ENCODE peak calls at places on chromosomes 3 and 15, in seven cellular contexts. One of them, this sample, is unnamed.

GRCh38 chr15:35307026-35307425 is 221.9 kb upstream of the NANOGP8 start:
- DNase-seq in esophagus muscularis mucosa: no peak
- DNase-seq in fibroblast of mammary gland: no peak
- DNase-seq in RPMI8226: no peak
- DNase-seq in mesothelial cell of epicardium: no peak
- DNase-seq in GM10248: no peak
- DNase-seq in GM19239: no peak
- DNase-seq in this sample: no peak

GRCh38 chr3:17355591-17355990 is 386.8 kb downstream of the TBC1D5 start:
- DNase-seq in esophagus muscularis mucosa: no peak
- DNase-seq in fibroblast of mammary gland: peak; percentile 81
- DNase-seq in RPMI8226: no peak
- DNase-seq in mesothelial cell of epicardium: no peak
- DNase-seq in GM10248: no peak
- DNase-seq in GM19239: no peak
- DNase-seq in this sample: no peak

GRCh38 chr3:195542261-195542660 is 864 bp downstream of the PPP1R2 start:
- DNase-seq in esophagus muscularis mucosa: peak; percentile 55
- DNase-seq in fibroblast of mammary gland: no peak
- DNase-seq in RPMI8226: peak; percentile 59
- DNase-seq in mesothelial cell of epicardium: no peak
- DNase-seq in GM10248: peak; percentile 35
- DNase-seq in GM19239: no peak
- DNase-seq in this sample: no peak

GRCh38 chr3:191915717-191916116 is 454.8 kb downstream of the PYDC2 start:
- DNase-seq in esophagus muscularis mucosa: no peak
- DNase-seq in fibroblast of mammary gland: peak; percentile 1
- DNase-seq in RPMI8226: no peak
- DNase-seq in mesothelial cell of epicardium: no peak
- DNase-seq in GM10248: no peak
- DNase-seq in GM19239: no peak
- DNase-seq in this sample: no peak

GRCh38 chr15:68590721-68591389 is 12.1 kb downstream of the CORO2B start:
- DNase-seq in esophagus muscularis mucosa: no peak
- DNase-seq in fibroblast of mammary gland: no peak
- DNase-seq in RPMI8226: no peak
- DNase-seq in mesothelial cell of epicardium: no peak
- DNase-seq in GM10248: no peak
- DNase-seq in GM19239: no peak
- DNase-seq in this sample: no peak

GRCh38 chr3:31014317-31015040 is 120.0 kb upstream of the GADL1 start:
- DNase-seq in esophagus muscularis mucosa: no peak
- DNase-seq in fibroblast of mammary gland: peak; percentile 73
- DNase-seq in RPMI8226: no peak
- DNase-seq in mesothelial cell of epicardium: no peak
- DNase-seq in GM10248: no peak
- DNase-seq in GM19239: no peak
- DNase-seq in this sample: no peak

GRCh38 chr15:25829075-25829474 is 34.1 kb downstream of the ATP10A start:
- DNase-seq in esophagus muscularis mucosa: no peak
- DNase-seq in fibroblast of mammary gland: no peak
- DNase-seq in RPMI8226: no peak
- DNase-seq in mesothelial cell of epicardium: no peak
- DNase-seq in GM10248: no peak
- DNase-seq in GM19239: no peak
- DNase-seq in this sample: no peak

GRCh38 chr15:26744894-26745293 is 28.0 kb downstream of the GABRB3 start:
- DNase-seq in esophagus muscularis mucosa: peak; percentile 74
- DNase-seq in fibroblast of mammary gland: no peak
- DNase-seq in RPMI8226: no peak
- DNase-seq in mesothelial cell of epicardium: no peak
- DNase-seq in GM10248: no peak
- DNase-seq in GM19239: no peak
- DNase-seq in this sample: no peak

GRCh38 chr3:65633018-65633417 is 405.7 kb downstream of the MAGI1 start:
- DNase-seq in esophagus muscularis mucosa: no peak
- DNase-seq in fibroblast of mammary gland: no peak
- DNase-seq in RPMI8226: no peak
- DNase-seq in mesothelial cell of epicardium: no peak
- DNase-seq in GM10248: no peak
- DNase-seq in GM19239: no peak
- DNase-seq in this sample: no peak

GRCh38 chr15:38685686-38686339 is 121.2 kb upstream of the RASGRP1 start:
- DNase-seq in esophagus muscularis mucosa: no peak
- DNase-seq in fibroblast of mammary gland: no peak
- DNase-seq in RPMI8226: no peak
- DNase-seq in mesothelial cell of epicardium: no peak
- DNase-seq in GM10248: no peak
- DNase-seq in GM19239: no peak
- DNase-seq in this sample: no peak

GRCh38 chr15:84886211-84886983 is 1.9 kb downstream of the SLC28A1 start:
- DNase-seq in esophagus muscularis mucosa: no peak
- DNase-seq in fibroblast of mammary gland: no peak
- DNase-seq in RPMI8226: no peak
- DNase-seq in mesothelial cell of epicardium: no peak
- DNase-seq in GM10248: no peak
- DNase-seq in GM19239: no peak
- DNase-seq in this sample: no peak

GRCh38 chr3:89586256-89586655 is 478.8 kb downstream of the EPHA3 start:
- DNase-seq in esophagus muscularis mucosa: no peak
- DNase-seq in fibroblast of mammary gland: no peak
- DNase-seq in RPMI8226: no peak
- DNase-seq in mesothelial cell of epicardium: no peak
- DNase-seq in GM10248: no peak
- DNase-seq in GM19239: no peak
- DNase-seq in this sample: no peak

GRCh38 chr3:107772016-107772415 is 249.3 kb downstream of the BBX start:
- DNase-seq in esophagus muscularis mucosa: no peak
- DNase-seq in fibroblast of mammary gland: peak; percentile 12
- DNase-seq in RPMI8226: no peak
- DNase-seq in mesothelial cell of epicardium: no peak
- DNase-seq in GM10248: no peak
- DNase-seq in GM19239: no peak
- DNase-seq in this sample: no peak

GRCh38 chr3:13012228-13012691 is 61.0 kb downstream of the IQSEC1 start:
- DNase-seq in esophagus muscularis mucosa: no peak
- DNase-seq in fibroblast of mammary gland: no peak
- DNase-seq in RPMI8226: peak; percentile 96
- DNase-seq in mesothelial cell of epicardium: no peak
- DNase-seq in GM10248: peak; percentile 65
- DNase-seq in GM19239: no peak
- DNase-seq in this sample: peak; percentile 56

GRCh38 chr3:178084938-178085816 is 451.1 kb upstream of the KCNMB2 start:
- DNase-seq in esophagus muscularis mucosa: peak; percentile 93
- DNase-seq in fibroblast of mammary gland: peak; percentile 70
- DNase-seq in RPMI8226: peak; percentile 78
- DNase-seq in mesothelial cell of epicardium: peak; percentile 68
- DNase-seq in GM10248: no peak
- DNase-seq in GM19239: no peak
- DNase-seq in this sample: no peak

GRCh38 chr3:13414040-13414729 is 5.9 kb downstream of the NUP210 start:
- DNase-seq in esophagus muscularis mucosa: no peak
- DNase-seq in fibroblast of mammary gland: no peak
- DNase-seq in RPMI8226: peak; percentile 90
- DNase-seq in mesothelial cell of epicardium: no peak
- DNase-seq in GM10248: peak; percentile 91
- DNase-seq in GM19239: peak; percentile 87
- DNase-seq in this sample: no peak

GRCh38 chr3:119220970-119221667 is 19.6 kb downstream of the B4GALT4 start:
- DNase-seq in esophagus muscularis mucosa: no peak
- DNase-seq in fibroblast of mammary gland: no peak
- DNase-seq in RPMI8226: no peak
- DNase-seq in mesothelial cell of epicardium: no peak
- DNase-seq in GM10248: no peak
- DNase-seq in GM19239: no peak
- DNase-seq in this sample: no peak

GRCh38 chr3:31043184-31043819 is 148.8 kb upstream of the GADL1 start:
- DNase-seq in esophagus muscularis mucosa: no peak
- DNase-seq in fibroblast of mammary gland: peak; percentile 85
- DNase-seq in RPMI8226: no peak
- DNase-seq in mesothelial cell of epicardium: no peak
- DNase-seq in GM10248: no peak
- DNase-seq in GM19239: no peak
- DNase-seq in this sample: no peak

GRCh38 chr3:57007513-57008415 is 52.7 kb upstream of the SPATA12 start:
- DNase-seq in esophagus muscularis mucosa: peak; percentile 97
- DNase-seq in fibroblast of mammary gland: peak; percentile 94
- DNase-seq in RPMI8226: no peak
- DNase-seq in mesothelial cell of epicardium: no peak
- DNase-seq in GM10248: no peak
- DNase-seq in GM19239: no peak
- DNase-seq in this sample: no peak

GRCh38 chr3:173397161-173398110 is at the start of gene NLGN1:
- DNase-seq in esophagus muscularis mucosa: no peak
- DNase-seq in fibroblast of mammary gland: peak; percentile 61
- DNase-seq in RPMI8226: no peak
- DNase-seq in mesothelial cell of epicardium: peak; percentile 74
- DNase-seq in GM10248: peak; percentile 14
- DNase-seq in GM19239: no peak
- DNase-seq in this sample: peak; percentile 40

GRCh38 chr15:31558840-31559239 is 232.2 kb downstream of the KLF13 start:
- DNase-seq in esophagus muscularis mucosa: no peak
- DNase-seq in fibroblast of mammary gland: no peak
- DNase-seq in RPMI8226: no peak
- DNase-seq in mesothelial cell of epicardium: no peak
- DNase-seq in GM10248: no peak
- DNase-seq in GM19239: no peak
- DNase-seq in this sample: no peak

GRCh38 chr15:75673426-75674247 is 25.9 kb downstream of the SNX33 start:
- DNase-seq in esophagus muscularis mucosa: no peak
- DNase-seq in fibroblast of mammary gland: peak; percentile 88
- DNase-seq in RPMI8226: no peak
- DNase-seq in mesothelial cell of epicardium: peak; percentile 53
- DNase-seq in GM10248: no peak
- DNase-seq in GM19239: no peak
- DNase-seq in this sample: no peak

GRCh38 chr15:99211926-99212325 is 37.5 kb downstream of the TTC23 start:
- DNase-seq in esophagus muscularis mucosa: no peak
- DNase-seq in fibroblast of mammary gland: peak; percentile 12
- DNase-seq in RPMI8226: no peak
- DNase-seq in mesothelial cell of epicardium: no peak
- DNase-seq in GM10248: no peak
- DNase-seq in GM19239: no peak
- DNase-seq in this sample: no peak

GRCh38 chr3:152403632-152404066 is 134.9 kb downstream of the MBNL1 start:
- DNase-seq in esophagus muscularis mucosa: peak; percentile 95
- DNase-seq in fibroblast of mammary gland: peak; percentile 37
- DNase-seq in RPMI8226: no peak
- DNase-seq in mesothelial cell of epicardium: no peak
- DNase-seq in GM10248: no peak
- DNase-seq in GM19239: no peak
- DNase-seq in this sample: no peak

GRCh38 chr3:72157782-72158638 is 373.1 kb upstream of the PROK2 start:
- DNase-seq in esophagus muscularis mucosa: no peak
- DNase-seq in fibroblast of mammary gland: no peak
- DNase-seq in RPMI8226: no peak
- DNase-seq in mesothelial cell of epicardium: no peak
- DNase-seq in GM10248: no peak
- DNase-seq in GM19239: no peak
- DNase-seq in this sample: no peak

GRCh38 chr15:84946772-84947489 is 34.7 kb upstream of the PDE8A start:
- DNase-seq in esophagus muscularis mucosa: no peak
- DNase-seq in fibroblast of mammary gland: no peak
- DNase-seq in RPMI8226: no peak
- DNase-seq in mesothelial cell of epicardium: no peak
- DNase-seq in GM10248: no peak
- DNase-seq in GM19239: no peak
- DNase-seq in this sample: peak; percentile 23

GRCh38 chr15:65032823-65033537 is 3.5 kb upstream of the MTFMT start:
- DNase-seq in esophagus muscularis mucosa: no peak
- DNase-seq in fibroblast of mammary gland: peak; percentile 68
- DNase-seq in RPMI8226: peak; percentile 90
- DNase-seq in mesothelial cell of epicardium: no peak
- DNase-seq in GM10248: no peak
- DNase-seq in GM19239: no peak
- DNase-seq in this sample: no peak

GRCh38 chr15:69300129-69300588 is 1.4 kb downstream of the PAQR5 start:
- DNase-seq in esophagus muscularis mucosa: no peak
- DNase-seq in fibroblast of mammary gland: no peak
- DNase-seq in RPMI8226: peak; percentile 35
- DNase-seq in mesothelial cell of epicardium: no peak
- DNase-seq in GM10248: no peak
- DNase-seq in GM19239: no peak
- DNase-seq in this sample: peak; percentile 43

GRCh38 chr3:138186216-138186615 is 885 bp upstream of the ARMC8 start:
- DNase-seq in esophagus muscularis mucosa: no peak
- DNase-seq in fibroblast of mammary gland: no peak
- DNase-seq in RPMI8226: no peak
- DNase-seq in mesothelial cell of epicardium: no peak
- DNase-seq in GM10248: no peak
- DNase-seq in GM19239: no peak
- DNase-seq in this sample: no peak

GRCh38 chr3:124887177-124887995 is at the start of gene ITGB5:
- DNase-seq in esophagus muscularis mucosa: peak; percentile 94
- DNase-seq in fibroblast of mammary gland: peak; percentile 74
- DNase-seq in RPMI8226: peak; percentile 83
- DNase-seq in mesothelial cell of epicardium: peak; percentile 75
- DNase-seq in GM10248: peak; percentile 64
- DNase-seq in GM19239: peak; percentile 48
- DNase-seq in this sample: peak; percentile 88

GRCh38 chr3:124032351-124032880 is 40.5 kb upstream of the ROPN1 start:
- DNase-seq in esophagus muscularis mucosa: peak; percentile 90
- DNase-seq in fibroblast of mammary gland: peak; percentile 38
- DNase-seq in RPMI8226: no peak
- DNase-seq in mesothelial cell of epicardium: no peak
- DNase-seq in GM10248: no peak
- DNase-seq in GM19239: no peak
- DNase-seq in this sample: no peak

GRCh38 chr3:195897081-195897852 is 11.1 kb downstream of the TNK2 start:
- DNase-seq in esophagus muscularis mucosa: no peak
- DNase-seq in fibroblast of mammary gland: peak; percentile 76
- DNase-seq in RPMI8226: no peak
- DNase-seq in mesothelial cell of epicardium: no peak
- DNase-seq in GM10248: no peak
- DNase-seq in GM19239: no peak
- DNase-seq in this sample: peak; percentile 46

GRCh38 chr15:56353119-56353518 is 12.1 kb upstream of the TEX9 start:
- DNase-seq in esophagus muscularis mucosa: no peak
- DNase-seq in fibroblast of mammary gland: peak; percentile 7
- DNase-seq in RPMI8226: no peak
- DNase-seq in mesothelial cell of epicardium: no peak
- DNase-seq in GM10248: no peak
- DNase-seq in GM19239: no peak
- DNase-seq in this sample: no peak